ENCODE peak calls at places on chromosome 16, in eight cellular contexts. F is aorta, L is neural progenitor cell, Q is cardiac muscle cell, D is PC-3, M is lower lobe of right lung, K is fibroblast of lung, W is colonic mucosa. P is an unnamed sample.

GRCh38 chr16:17474037-17474436 is 3.3 kb upstream of the XYLT1 start:
- DNase-seq in W (no peak), M (no peak), F (no peak), D (no peak), K (peak; percentile 42), L (no peak), Q (no peak), P (no peak)

GRCh38 chr16:59907671-59908070 is 1173.6 kb upstream of the GOT2 start:
- DNase-seq in W (no peak), F (no peak), Q (no peak), M (no peak), D (no peak), L (peak; percentile 20), K (no peak), P (no peak)

GRCh38 chr16:68396481-68396880 is 51.8 kb downstream of the SMPD3 start:
- DNase-seq in F (no peak), L (peak; percentile 41), W (peak; percentile 70), D (peak; percentile 55), Q (peak; percentile 61), M (peak; percentile 43), K (peak; percentile 45), P (peak; percentile 55)

GRCh38 chr16:89588413-89589109 is 13.0 kb downstream of the CPNE7 start:
- DNase-seq in Q (no peak), D (no peak), F (no peak), M (no peak), K (no peak), L (no peak), W (no peak), P (no peak)

GRCh38 chr16:25413133-25413532 is 155.5 kb upstream of the ZKSCAN2 start:
- DNase-seq in F (no peak), M (no peak), Q (no peak), D (no peak), L (no peak), K (no peak), W (no peak), P (no peak)

GRCh38 chr16:51553910-51554309 is 402.8 kb upstream of the SALL1 start:
- DNase-seq in D (no peak), Q (peak; percentile 58), L (no peak), F (no peak), W (no peak), K (no peak), M (no peak), P (no peak)

GRCh38 chr16:11105038-11105903 is 150.7 kb downstream of the SOCS1 start:
- DNase-seq in Q (peak; percentile 96), L (no peak), F (no peak), W (peak; percentile 39), D (peak; percentile 22), K (peak; percentile 97), M (no peak), P (peak; percentile 74)

GRCh38 chr16:67406628-67407027 is 9.6 kb downstream of the ZDHHC1 start:
- DNase-seq in W (no peak), Q (peak; percentile 60), M (no peak), K (peak; percentile 86), D (peak; percentile 39), L (no peak), F (no peak), P (no peak)

GRCh38 chr16:4410335-4411075 is 5.9 kb downstream of the CORO7 start:
- DNase-seq in F (peak; percentile 35), Q (peak; percentile 94), L (no peak), M (peak; percentile 51), D (peak; percentile 86), W (peak; percentile 65), K (peak; percentile 91), P (peak; percentile 73)

GRCh38 chr16:48542020-48542473 is 67.9 kb downstream of the N4BP1 start:
- DNase-seq in F (peak; percentile 88), K (peak; percentile 33), M (peak; percentile 75), L (peak; percentile 47), D (peak; percentile 37), W (peak; percentile 57), Q (peak; percentile 75), P (peak; percentile 65)

GRCh38 chr16:54286330-54287017 is at the start of gene IRX3:
- DNase-seq in W (no peak), F (peak; percentile 72), K (peak; percentile 84), L (peak; percentile 96), Q (peak; percentile 91), M (peak; percentile 91), D (peak; percentile 19), P (peak; percentile 47)

GRCh38 chr16:5033256-5034166 is at the start of gene NAGPA:
- DNase-seq in F (peak; percentile 93), D (peak; percentile 67), M (peak; percentile 94), Q (peak; percentile 88), W (peak; percentile 95), K (peak; percentile 75), L (peak; percentile 95), P (peak; percentile 91)

GRCh38 chr16:75727221-75727620 is 931 bp upstream of the CPHXL start:
- DNase-seq in F (no peak), D (no peak), M (no peak), Q (no peak), W (no peak), K (no peak), L (no peak), P (peak; percentile 86)

GRCh38 chr16:87706278-87707000 is 59.3 kb downstream of the KLHDC4 start:
- DNase-seq in F (no peak), D (no peak), L (peak; percentile 52), Q (no peak), M (no peak), W (no peak), K (no peak), P (no peak)

GRCh38 chr16:14307623-14308356 is 236.7 kb downstream of the MRTFB start:
- DNase-seq in L (no peak), W (no peak), F (peak; percentile 69), D (no peak), M (no peak), Q (no peak), K (peak; percentile 34), P (no peak)

GRCh38 chr16:14308357-14308723 is 237.2 kb downstream of the MRTFB start:
- DNase-seq in M (no peak), F (no peak), K (no peak), L (no peak), D (no peak), Q (no peak), W (no peak), P (no peak)

GRCh38 chr16:14309001-14309886 is 238.1 kb downstream of the MRTFB start:
- DNase-seq in F (peak; percentile 30), W (no peak), M (no peak), K (peak; percentile 23), D (peak; percentile 85), Q (no peak), L (peak; percentile 42), P (no peak)

GRCh38 chr16:14309906-14310305 is 238.8 kb downstream of the MRTFB start:
- DNase-seq in D (peak; percentile 68), W (no peak), F (no peak), M (no peak), Q (no peak), L (no peak), K (peak; percentile 83), P (no peak)

GRCh38 chr16:14310519-14310991 is 239.4 kb downstream of the MRTFB start:
- DNase-seq in D (no peak), L (peak; percentile 45), K (peak; percentile 64), W (no peak), M (no peak), F (no peak), Q (peak; percentile 55), P (no peak)
- H3K4me1 ChIP-seq in D (peaks cover 52% of the 10 kb centered on the region), L (peaks cover 39% of the 10 kb centered on the region), K (peaks cover 26% of the 10 kb centered on the region), W (no peaks in the 10 kb centered on the region), M (peaks cover 11% of the 10 kb centered on the region), F (no peaks in the 10 kb centered on the region), Q (peaks cover 18% of the 10 kb centered on the region), P (no peaks in the 10 kb centered on the region)

DNA sequence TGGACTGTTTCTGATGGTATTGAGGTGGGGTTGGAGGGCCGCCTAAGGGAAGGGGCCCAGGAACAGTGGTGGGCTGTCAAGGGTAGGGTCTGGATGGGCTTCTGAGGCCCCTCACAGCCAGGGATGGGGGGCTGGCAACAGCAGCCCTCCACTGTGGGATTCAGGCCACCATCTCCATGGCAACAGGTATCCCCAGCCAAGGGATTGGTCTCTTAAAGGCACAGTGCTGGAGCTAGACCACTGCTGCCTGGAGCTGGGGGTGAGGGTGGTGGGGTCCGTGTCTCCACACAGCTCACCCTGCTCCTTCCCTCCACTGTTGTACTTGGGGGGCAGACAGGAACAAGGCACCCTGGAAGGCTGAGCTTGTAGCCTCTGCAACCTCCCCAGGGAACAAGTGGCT is 41.8 kb downstream of the PSME3IP1 start:
- DNase-seq in K (no peak), L (no peak), Q (no peak), F (no peak), W (no peak), M (no peak), D (no peak), P (no peak)
- H3K4me1 ChIP-seq in K (no peaks in the 10 kb centered on the region), L (peaks cover 24% of the 10 kb centered on the region), Q (no peaks in the 10 kb centered on the region), F (no peaks in the 10 kb centered on the region), W (peaks cover 14% of the 10 kb centered on the region), M (peaks cover 89% of the 10 kb centered on the region), D (no peaks in the 10 kb centered on the region), P (peaks cover 25% of the 10 kb centered on the region)

GRCh38 chr16:50315346-50315997 is 49.1 kb downstream of the ADCY7 start:
- DNase-seq in D (no peak), F (peak; percentile 52), Q (no peak), M (peak; percentile 32), K (peak; percentile 28), W (no peak), L (no peak), P (peak; percentile 13)
- H3K4me1 ChIP-seq in D (no peaks in the 10 kb centered on the region), F (no peaks in the 10 kb centered on the region), Q (peaks cover 13% of the 10 kb centered on the region), M (no peaks in the 10 kb centered on the region), K (no peaks in the 10 kb centered on the region), W (no peaks in the 10 kb centered on the region), L (no peaks in the 10 kb centered on the region), P (no peaks in the 10 kb centered on the region)

GRCh38 chr16:12155235-12155634 is 178.7 kb downstream of the SNX29 start:
- DNase-seq in K (no peak), Q (no peak), M (no peak), W (no peak), F (no peak), D (no peak), L (no peak), P (no peak)

GRCh38 chr16:12157510-12158093 is 181.1 kb downstream of the SNX29 start:
- DNase-seq in W (no peak), D (peak; percentile 25), Q (peak; percentile 40), F (no peak), K (peak; percentile 71), L (no peak), M (no peak), P (no peak)

GRCh38 chr16:12149971-12150370 is 173.4 kb downstream of the SNX29 start:
- DNase-seq in M (no peak), L (peak; percentile 18), K (no peak), F (no peak), D (no peak), Q (no peak), W (no peak), P (no peak)

GRCh38 chr16:12150600-12150999 is 174.1 kb downstream of the SNX29 start:
- DNase-seq in D (no peak), F (no peak), K (no peak), W (no peak), M (no peak), L (no peak), Q (no peak), P (no peak)

GRCh38 chr16:12153662-12154061 is 177.1 kb downstream of the SNX29 start:
- DNase-seq in D (no peak), Q (no peak), F (no peak), K (no peak), L (no peak), M (no peak), W (no peak), P (no peak)
- H3K4me1 ChIP-seq in D (peaks cover 9% of the 10 kb centered on the region), Q (no peaks in the 10 kb centered on the region), F (no peaks in the 10 kb centered on the region), K (no peaks in the 10 kb centered on the region), L (peaks cover 14% of the 10 kb centered on the region), M (no peaks in the 10 kb centered on the region), W (no peaks in the 10 kb centered on the region), P (no peaks in the 10 kb centered on the region)

GRCh38 chr16:85526132-85526731 is 86.9 kb upstream of the GSE1 start:
- DNase-seq in D (no peak), L (no peak), Q (no peak), W (no peak), K (peak; percentile 43), F (no peak), M (no peak), P (no peak)
- H3K4me1 ChIP-seq in D (peaks cover 20% of the 10 kb centered on the region), L (peaks cover 39% of the 10 kb centered on the region), Q (peaks cover 60% of the 10 kb centered on the region), W (peaks cover 8% of the 10 kb centered on the region), K (peaks cover 12% of the 10 kb centered on the region), F (no peaks in the 10 kb centered on the region), M (peaks cover 57% of the 10 kb centered on the region), P (no peaks in the 10 kb centered on the region)

P was measured in Peyer's patch.